ENCODE peak calls at places on chromosome 4, in seven cellular contexts. L is K562, F is GM12878, U is HCT116, R is SK-N-SH, D is H1, B is HepG2. H is an unnamed sample.

GRCh38 chr4:109207060-109207459 is 95.4 kb downstream of the COL25A1 start:
- DNase-seq in U (no peak), L (no peak), D (no peak), B (no peak), F (no peak), R (peak), H (no peak)

GRCh38 chr4:90825849-90826248 is 698.7 kb downstream of the CCSER1 start:
- DNase-seq in L (no peak), D (no peak), B (no peak), U (no peak), F (no peak), R (no peak), H (no peak)

GRCh38 chr4:145635630-145636029 is 16.4 kb downstream of the MMAA start:
- DNase-seq in B (no peak), L (no peak), R (no peak), D (no peak), U (no peak), F (no peak), H (no peak)

GRCh38 chr4:37422638-37423037 is 178.1 kb downstream of the NWD2 start:
- DNase-seq in F (no peak), U (no peak), B (no peak), D (no peak), L (no peak), R (no peak), H (no peak)

GRCh38 chr4:947491-947971 is 15.3 kb downstream of the TMEM175 start:
- DNase-seq in D (no peak), R (peak), U (no peak), F (no peak), L (no peak), B (no peak), H (no peak)

GRCh38 chr4:8097721-8098345 is 60.8 kb downstream of the ABLIM2 start:
- DNase-seq in B (no peak), L (no peak), F (no peak), D (no peak), U (no peak), R (no peak), H (no peak)

GRCh38 chr4:114921191-114921590 is 192.2 kb downstream of the NDST4 start:
- DNase-seq in U (no peak), R (no peak), F (no peak), D (no peak), L (no peak), B (no peak), H (no peak)

GRCh38 chr4:170004656-170005250 is 21.4 kb downstream of the MFAP3L start:
- DNase-seq in R (no peak), U (no peak), B (no peak), L (no peak), D (peak), F (no peak), H (no peak)

GRCh38 chr4:163895369-163896005 is 401.0 kb downstream of the TMA16 start:
- DNase-seq in D (no peak), L (no peak), F (no peak), U (no peak), R (no peak), B (no peak), H (no peak)

GRCh38 chr4:143771269-143771668 is 70.8 kb upstream of the FREM3 start:
- DNase-seq in D (no peak), B (no peak), U (no peak), L (no peak), R (no peak), F (no peak), H (no peak)

GRCh38 chr4:69156913-69157312 is 57.6 kb downstream of the UGT2B11 start:
- DNase-seq in F (no peak), U (peak), R (no peak), L (peak), B (peak), D (peak), H (peak)

GRCh38 chr4:162406637-162407370 is 243.0 kb upstream of the FSTL5 start:
- DNase-seq in L (no peak), B (no peak), D (no peak), R (no peak), F (no peak), U (no peak), H (no peak)

GRCh38 chr4:180695851-180696250 is 1547.4 kb upstream of the TENM3 start:
- DNase-seq in R (no peak), L (no peak), B (no peak), U (no peak), F (no peak), D (no peak), H (no peak)

GRCh38 chr4:40731792-40732245 is 17.9 kb upstream of the NSUN7 start:
- DNase-seq in F (no peak), R (peak), D (no peak), L (no peak), B (peak), U (no peak), H (no peak)

GRCh38 chr4:146245246-146245645 is 30.9 kb downstream of the REELD1 start:
- DNase-seq in B (no peak), D (no peak), L (no peak), F (no peak), U (no peak), R (no peak), H (no peak)

GRCh38 chr4:156660470-156660869 is 311.1 kb downstream of the PDGFC start:
- DNase-seq in F (no peak), B (no peak), L (no peak), D (no peak), U (no peak), R (no peak), H (no peak)

GRCh38 chr4:156659570-156659969 is 312.0 kb downstream of the PDGFC start:
- DNase-seq in R (no peak), B (no peak), U (no peak), D (no peak), F (no peak), L (no peak), H (no peak)

GRCh38 chr4:156659983-156660382 is 311.6 kb downstream of the PDGFC start:
- DNase-seq in L (no peak), B (no peak), U (no peak), F (no peak), R (no peak), D (no peak), H (no peak)

GRCh38 chr4:156654410-156654809 is 317.2 kb downstream of the PDGFC start:
- DNase-seq in B (peak), R (no peak), L (no peak), U (no peak), D (no peak), F (no peak), H (peak)

DNA sequence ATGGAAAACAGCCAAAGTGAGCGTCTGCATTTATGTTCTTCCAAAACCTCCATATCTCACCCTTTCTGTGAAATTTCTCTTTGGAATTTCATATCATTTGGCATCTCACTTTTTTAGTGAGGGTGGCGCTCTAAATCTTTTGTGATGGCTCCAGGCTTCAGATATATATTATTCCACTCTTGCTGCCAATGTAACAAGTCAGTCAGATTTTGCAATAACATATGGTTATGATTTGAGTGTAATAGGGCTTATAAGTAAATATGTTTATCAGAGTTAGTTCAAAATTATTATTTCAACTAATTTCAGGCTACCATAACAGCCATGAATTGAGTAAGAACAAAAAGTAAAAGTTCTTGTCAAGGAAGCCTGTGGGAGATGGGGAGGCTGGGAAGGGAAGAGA is 314.7 kb downstream of the PDGFC start:
- DNase-seq in L (no peak), R (no peak), B (no peak), U (no peak), D (no peak), F (no peak), H (no peak)
- TF ChIP-seq JUND in L (no peak), R (no peak), B (no peak), U (no peak), D (no peak), F (no peak), H (no peak)

GRCh38 chr4:33111106-33111505 is 2390.9 kb downstream of the PCDH7 start:
- DNase-seq in B (no peak), L (no peak), D (no peak), F (no peak), R (no peak), U (no peak), H (no peak)
- TF ChIP-seq JUND in B (no peak), L (no peak), D (no peak), F (no peak), R (no peak), U (no peak), H (no peak)

GRCh38 chr4:87985097-87985886 is 9.8 kb downstream of the SPP1 start:
- DNase-seq in F (no peak), U (peak), D (peak), B (peak), L (no peak), R (peak), H (peak)
- TF ChIP-seq JUND in F (no peak), U (no peak), D (no peak), B (no peak), L (no peak), R (no peak), H (no peak)

GRCh38 chr4:86582453-86582852 is 11.7 kb upstream of the PTPN13 start:
- DNase-seq in B (no peak), L (no peak), R (peak), U (no peak), D (no peak), F (no peak), H (peak)

GRCh38 chr4:86587016-86587713 is 7.0 kb upstream of the PTPN13 start:
- DNase-seq in F (no peak), B (no peak), U (no peak), L (no peak), R (no peak), D (no peak), H (peak)

GRCh38 chr4:86586160-86586572 is 7.9 kb upstream of the PTPN13 start:
- DNase-seq in R (no peak), U (no peak), D (no peak), B (no peak), L (no peak), F (no peak), H (no peak)
- TF ChIP-seq JUND in R (no peak), U (no peak), D (no peak), B (no peak), L (no peak), F (no peak), H (no peak)

GRCh38 chr4:83753260-83753659 is 217.4 kb downstream of the GPAT3 start:
- DNase-seq in B (no peak), D (no peak), L (no peak), R (no peak), F (no peak), U (no peak), H (no peak)
- TF ChIP-seq JUND in B (no peak), D (no peak), L (no peak), R (no peak), F (no peak), U (no peak), H (no peak)

GRCh38 chr4:7066493-7066892 is 1.4 kb downstream of the GRPEL1 start:
- DNase-seq in F (no peak), L (no peak), B (no peak), R (no peak), D (no peak), U (no peak), H (no peak)
- TF ChIP-seq JUND in F (no peak), L (no peak), B (no peak), R (no peak), D (no peak), U (no peak), H (no peak)

DNA sequence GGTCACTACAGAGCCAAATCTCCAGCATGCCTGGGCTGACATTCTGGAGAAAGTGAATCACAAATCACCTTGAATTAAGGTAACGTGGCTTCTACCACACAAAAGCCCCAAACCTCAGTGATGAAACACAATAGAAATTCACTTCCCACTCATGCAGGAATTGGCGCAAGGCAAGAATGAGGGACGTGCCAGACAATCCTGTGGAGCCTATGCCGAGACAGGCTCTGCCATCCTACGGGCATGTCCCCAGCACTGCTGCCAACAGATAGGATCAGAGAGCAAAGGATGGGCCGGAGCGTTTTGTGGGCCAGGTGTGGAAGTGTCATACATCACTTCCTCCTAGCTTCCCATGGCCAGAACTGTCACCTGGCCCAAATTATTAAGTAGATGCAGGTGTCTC is 118.0 kb downstream of the IRF2 start:
- DNase-seq in L (no peak), U (no peak), R (no peak), F (no peak), D (peak), B (no peak), H (no peak)
- TF ChIP-seq JUND in L (no peak), U (no peak), R (no peak), F (no peak), D (no peak), B (no peak), H (no peak)

GRCh38 chr4:10157478-10158354 is 41.1 kb upstream of the WDR1 start:
- DNase-seq in R (peak), B (peak), U (peak), D (peak), L (peak), F (peak), H (peak)
- TF ChIP-seq JUND in R (no peak), B (no peak), U (no peak), D (no peak), L (peak), F (no peak), H (no peak)

DNA sequence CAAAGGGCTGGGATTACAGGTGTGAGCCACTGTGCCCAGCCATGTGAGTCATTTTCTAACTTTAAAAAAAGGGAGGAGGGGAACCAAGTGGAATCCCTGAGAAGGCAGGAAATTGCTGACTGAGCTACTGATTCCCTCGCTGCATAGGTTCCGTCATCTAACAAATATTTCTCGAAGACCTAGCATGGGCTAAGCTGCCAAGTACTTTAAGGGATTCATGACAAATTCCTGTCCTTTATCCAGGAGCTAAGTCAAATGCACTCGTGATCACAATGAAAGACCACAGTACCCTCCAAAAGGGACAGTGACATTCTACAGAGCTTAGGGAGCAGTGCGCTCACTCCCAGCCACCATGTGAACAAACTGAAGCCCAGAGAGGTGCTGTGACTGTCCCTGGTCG is 33.2 kb upstream of the MAN2B2 start:
- DNase-seq in D (no peak), R (no peak), B (no peak), L (no peak), F (no peak), U (no peak), H (no peak)
- TF ChIP-seq JUND in D (no peak), R (no peak), B (no peak), L (no peak), F (no peak), U (no peak), H (no peak)

H was measured in T47D.